ENCODE peak calls at places on chromosomes 1 and 21, in ten cellular contexts. J is tibial artery, U is pancreas, T is mucosa of descending colon, G is BJ, S is choroid plexus epithelial cell, Z is HFF-Myc, V is tibial nerve, K is neural progenitor cell, R is left ventricle myocardium inferior. N is an unnamed sample.

GRCh38 chr1:160432371-160432786 is 32.0 kb downstream of the VANGL2 start:
- DNase-seq in J (no peak), U (no peak), T (no peak), G (no peak), S (no peak), Z (no peak), V (no peak), K (no peak), R (no peak), N (no peak)

GRCh38 chr1:50701706-50702317 is 258.3 kb downstream of the FAF1 start:
- DNase-seq in J (no peak), U (no peak), T (no peak), G (no peak), S (peak), Z (no peak), V (no peak), K (no peak), R (no peak), N (no peak)

GRCh38 chr1:166511754-166512153 is 327.5 kb upstream of the POGK start:
- DNase-seq in J (no peak), U (no peak), T (no peak), G (no peak), S (no peak), Z (no peak), V (no peak), K (no peak), R (no peak), N (peak)

GRCh38 chr1:55447488-55447887 is 232.3 kb upstream of the USP24 start:
- DNase-seq in J (no peak), U (no peak), T (no peak), G (no peak), S (peak), Z (no peak), V (no peak), K (no peak), R (no peak), N (peak)

GRCh38 chr1:67407498-67407897 is 22.7 kb downstream of the SERBP1 start:
- DNase-seq in J (no peak), U (no peak), T (no peak), G (no peak), S (peak), Z (no peak), V (no peak), K (no peak), R (no peak), N (no peak)

GRCh38 chr1:226678701-226679100 is 60.4 kb downstream of the ITPKB start:
- DNase-seq in J (no peak), U (no peak), T (no peak), G (no peak), S (no peak), Z (no peak), V (no peak), K (no peak), R (no peak), N (no peak)

GRCh38 chr1:193033610-193034009 is 25.6 kb downstream of the UCHL5 start:
- DNase-seq in J (no peak), U (no peak), T (no peak), G (no peak), S (no peak), Z (no peak), V (no peak), K (no peak), R (no peak), N (no peak)

GRCh38 chr21:18499761-18500376 is 96.3 kb upstream of the TMPRSS15 start:
- DNase-seq in J (no peak), U (peak), T (peak), G (no peak), S (peak), Z (peak), V (peak), K (peak), R (peak), N (peak)

GRCh38 chr1:116853680-116854191 is 56.0 kb upstream of the PTGFRN start:
- DNase-seq in J (no peak), U (peak), T (peak), G (no peak), S (peak), Z (peak), V (no peak), K (peak), R (no peak), N (peak)

GRCh38 chr1:5996641-5997270 is 4.5 kb upstream of the NPHP4 start:
- DNase-seq in J (peak), U (no peak), T (no peak), G (no peak), S (no peak), Z (no peak), V (no peak), K (no peak), R (peak), N (no peak)

GRCh38 chr1:5993553-5994510 is 1.6 kb upstream of the NPHP4 start:
- DNase-seq in J (no peak), U (no peak), T (no peak), G (no peak), S (no peak), Z (no peak), V (no peak), K (no peak), R (peak), N (no peak)

GRCh38 chr1:5995871-5996630 is 3.8 kb upstream of the NPHP4 start:
- DNase-seq in J (no peak), U (no peak), T (no peak), G (no peak), S (no peak), Z (no peak), V (no peak), K (no peak), R (peak), N (no peak)

GRCh38 chr1:5992814-5993552 is 758 bp upstream of the NPHP4 start:
- DNase-seq in J (no peak), U (no peak), T (no peak), G (no peak), S (no peak), Z (no peak), V (no peak), K (peak), R (no peak), N (no peak)

GRCh38 chr1:5994713-5995621 is 2.7 kb upstream of the NPHP4 start:
- DNase-seq in J (no peak), U (no peak), T (no peak), G (no peak), S (no peak), Z (no peak), V (no peak), K (no peak), R (peak), N (no peak)
- TF ChIP-seq CTCF in J (no peak), U (no peak), T (no peak), G (no peak), S (peak), Z (no peak), V (no peak), K (no peak), R (no peak), N (no peak)

DNA sequence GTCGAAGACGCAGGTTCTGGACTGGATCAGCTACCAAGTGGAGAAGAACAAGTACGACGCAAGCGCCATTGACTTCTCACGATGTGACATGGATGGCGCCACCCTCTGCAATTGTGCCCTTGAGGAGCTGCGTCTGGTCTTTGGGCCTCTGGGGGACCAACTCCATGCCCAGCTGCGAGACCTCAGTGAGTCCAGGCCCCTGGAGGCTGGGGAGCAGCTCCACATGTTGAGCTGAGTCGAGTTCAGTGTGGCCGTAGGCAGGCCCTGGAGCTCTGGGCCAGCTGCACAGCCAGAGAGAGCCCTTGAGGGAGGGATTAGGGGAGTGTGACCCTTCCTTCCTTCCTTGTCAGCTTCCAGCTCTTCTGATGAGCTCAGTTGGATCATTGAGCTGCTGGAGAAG is 1.6 kb downstream of the ELF3 start:
- DNase-seq in J (no peak), U (peak), T (peak), G (no peak), S (no peak), Z (no peak), V (no peak), K (no peak), R (no peak), N (no peak)
- H3K4me3 ChIP-seq in J (no peak), U (peak), T (peak), G (no peak), S (no peak), Z (no peak), V (no peak), K (no peak), R (no peak), N (no peak)

GRCh38 chr1:37919277-37919676 is 27.6 kb downstream of the INPP5B start:
- DNase-seq in J (no peak), U (no peak), T (no peak), G (no peak), S (peak), Z (no peak), V (no peak), K (peak), R (no peak), N (peak)
- TF ChIP-seq CTCF in J (no peak), U (no peak), T (no peak), G (peak), S (peak), Z (peak), V (no peak), K (peak), R (peak), N (peak)

DNA sequence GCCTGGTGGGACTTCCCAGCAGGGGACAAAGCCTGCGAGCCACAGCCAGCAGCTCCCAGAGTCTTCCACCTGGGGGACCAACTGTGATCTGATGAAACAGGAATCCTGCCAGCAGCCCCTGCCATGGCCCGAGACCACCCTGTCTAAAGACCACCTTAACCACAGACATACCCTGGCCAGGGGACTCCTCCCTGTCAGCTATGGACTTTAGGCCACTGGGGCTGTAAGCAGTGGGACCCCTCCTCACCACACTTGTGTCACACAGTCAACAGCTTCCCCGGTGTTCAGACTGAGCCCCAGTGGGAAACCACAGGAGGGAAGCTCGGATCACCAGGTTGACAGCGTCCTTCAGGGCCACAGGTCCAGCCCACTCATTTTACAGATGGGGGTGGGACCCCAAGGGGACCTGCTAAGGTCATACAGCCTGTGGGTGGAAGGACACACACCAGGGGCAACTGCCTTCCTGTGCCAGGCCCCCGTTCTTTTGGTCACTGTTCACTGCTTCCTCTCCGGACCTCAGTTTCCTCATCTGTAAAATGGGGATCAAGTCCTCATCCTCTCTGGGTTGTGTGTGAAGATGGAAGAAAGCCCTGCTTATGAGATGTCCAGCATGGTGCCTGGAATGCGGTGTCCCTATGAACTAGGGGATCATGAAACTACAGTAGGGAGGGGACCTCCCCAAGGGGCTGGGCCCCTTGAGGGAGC is 11.4 kb downstream of the EPHA2 start:
- DNase-seq in J (no peak), U (peak), T (no peak), G (no peak), S (no peak), Z (no peak), V (no peak), K (no peak), R (no peak), N (no peak)
- H3K4me3 ChIP-seq in J (no peak), U (no peak), T (no peak), G (no peak), S (no peak), Z (peak), V (no peak), K (no peak), R (peak), N (no peak)

GRCh38 chr1:231029841-231030240 is 10.2 kb downstream of the FAM89A start:
- DNase-seq in J (no peak), U (no peak), T (no peak), G (no peak), S (no peak), Z (no peak), V (no peak), K (no peak), R (no peak), N (no peak)
- TF ChIP-seq CTCF in J (no peak), U (no peak), T (no peak), G (no peak), S (no peak), Z (no peak), V (no peak), K (no peak), R (no peak), N (no peak)

N was measured in fibroblast of mammary gland.